ENCODE peak calls at places on chromosomes 11 and 22, in six cellular contexts. N is stimulated activated CD4-positive, alpha-beta T cell treated with anti-CD3 and anti-CD28 coated beads, Interleukin-4, amount 100 ng/mL, for 48 hours; Z is neural crest cell; J is ovary; K is IMR-90; F is NCI-H1105 treated with DMSO at 0.1 percent for 48 hours. A is an unnamed sample.

GRCh38 chr11:88535916-88536547 is 198.5 kb upstream of the CTSC start:
- DNase-seq in N (no peak), Z (no peak), J (no peak), K (peak), F (no peak), A (no peak)

GRCh38 chr11:67415501-67416304 is at the start of gene CARNS1:
- DNase-seq in N (no peak), Z (no peak), J (no peak), K (no peak), F (peak), A (no peak)

GRCh38 chr11:113906515-113906914 is 1.9 kb downstream of the HTR3B start:
- DNase-seq in N (no peak), Z (no peak), J (no peak), K (no peak), F (no peak), A (no peak)

GRCh38 chr22:22168190-22168940 is 76.2 kb upstream of the VPREB1 start:
- DNase-seq in N (no peak), Z (no peak), J (no peak), K (peak), F (peak), A (no peak)

GRCh38 chr22:33299245-33299956 is 241.2 kb upstream of the SYN3 start:
- DNase-seq in N (no peak), Z (no peak), J (no peak), K (no peak), F (peak), A (no peak)

GRCh38 chr11:3108183-3108721 is 51.0 kb upstream of the CARS1 start:
- DNase-seq in N (no peak), Z (no peak), J (no peak), K (no peak), F (no peak), A (no peak)

GRCh38 chr11:12086271-12087074 is 23.9 kb upstream of the MICAL2 start:
- DNase-seq in N (no peak), Z (no peak), J (no peak), K (peak), F (no peak), A (no peak)

GRCh38 chr22:31100762-31101525 is 6.4 kb downstream of the SELENOM start:
- DNase-seq in N (no peak), Z (no peak), J (no peak), K (no peak), F (no peak), A (no peak)

GRCh38 chr11:87423161-87423560 is 385.4 kb downstream of the TMEM135 start:
- DNase-seq in N (no peak), Z (no peak), J (no peak), K (no peak), F (no peak), A (no peak)

GRCh38 chr22:46104170-46104880 is 46.0 kb upstream of the PPARA start:
- DNase-seq in N (no peak), Z (no peak), J (peak), K (no peak), F (no peak), A (no peak)

GRCh38 chr11:130103296-130103814 is 33.7 kb downstream of the APLP2 start:
- DNase-seq in N (no peak), Z (no peak), J (no peak), K (peak), F (no peak), A (no peak)

GRCh38 chr11:12272821-12273617 is 104.4 kb upstream of the PARVA start:
- DNase-seq in N (no peak), Z (no peak), J (no peak), K (peak), F (no peak), A (no peak)

A was measured in HL-60.